ENCODE peak calls at places on chromosome 13, in nine cellular contexts. T, B, F, Z, L, H, C, K and E are unnamed samples.

GRCh38 chr13:59425211-59425721 is 738.5 kb downstream of the DIAPH3 start:
- DNase-seq in Z (peak), K (no peak), C (no peak), B (no peak), L (peak), H (no peak), T (no peak), F (no peak), E (no peak)

GRCh38 chr13:84903391-84903790 is 895.8 kb downstream of the SLITRK6 start:
- DNase-seq in T (no peak), F (no peak), C (no peak), L (no peak), Z (no peak), H (no peak), K (no peak), B (no peak), E (no peak)

GRCh38 chr13:102913924-102914628 is 68.2 kb downstream of the ERCC5 start:
- DNase-seq in L (peak), B (peak), T (no peak), K (no peak), H (no peak), F (no peak), Z (no peak), C (no peak), E (no peak)

GRCh38 chr13:28349901-28350654 is 144.8 kb downstream of the FLT1 start:
- DNase-seq in C (no peak), Z (no peak), B (no peak), T (no peak), K (no peak), H (no peak), L (no peak), F (no peak), E (no peak)

GRCh38 chr13:100987993-100988392 is 313.4 kb upstream of the TMTC4 start:
- DNase-seq in L (peak), B (no peak), H (no peak), C (no peak), Z (no peak), K (no peak), T (no peak), F (no peak), E (no peak)

GRCh38 chr13:97043302-97043701 is 49.0 kb upstream of the OXGR1 start:
- DNase-seq in C (no peak), Z (no peak), L (peak), K (no peak), F (no peak), B (no peak), T (no peak), H (no peak), E (no peak)

GRCh38 chr13:36493046-36493445 is 60.8 kb downstream of the CCNA1 start:
- DNase-seq in L (no peak), Z (no peak), B (no peak), C (no peak), F (no peak), T (no peak), K (no peak), H (no peak), E (no peak)

GRCh38 chr13:113875429-113875815 is 11.5 kb upstream of the GAS6 start:
- DNase-seq in F (no peak), H (no peak), T (no peak), B (no peak), L (no peak), C (no peak), K (no peak), Z (no peak), E (no peak)

GRCh38 chr13:45792827-45793303 is 58.7 kb downstream of the SIAH3 start:
- DNase-seq in L (no peak), K (no peak), Z (no peak), C (no peak), F (no peak), H (no peak), B (no peak), T (no peak), E (no peak)

GRCh38 chr13:82627183-82627582 is 1255.1 kb downstream of the SLITRK1 start:
- DNase-seq in F (no peak), Z (peak), L (peak), H (no peak), K (no peak), T (no peak), B (no peak), C (no peak), E (no peak)

GRCh38 chr13:71359641-71360040 is 507.4 kb downstream of the DACH1 start:
- DNase-seq in T (no peak), K (no peak), B (no peak), Z (no peak), H (no peak), L (no peak), F (no peak), C (no peak), E (no peak)

GRCh38 chr13:35814573-35814972 is 316.6 kb downstream of the DCLK1 start:
- DNase-seq in F (no peak), K (no peak), Z (no peak), T (no peak), H (no peak), L (no peak), C (no peak), B (no peak), E (no peak)

GRCh38 chr13:43005460-43006236 is 13.6 kb upstream of the EPSTI1 start:
- DNase-seq in B (no peak), K (no peak), C (no peak), L (peak), Z (no peak), T (no peak), H (no peak), F (no peak), E (no peak)

GRCh38 chr13:99871249-99871898 is 100.2 kb downstream of the ZIC5 start:
- DNase-seq in B (peak), T (peak), F (no peak), C (no peak), Z (no peak), L (no peak), K (no peak), H (no peak), E (no peak)

GRCh38 chr13:44259045-44260042 is 114.3 kb upstream of the SERP2 start:
- DNase-seq in F (no peak), L (peak), T (no peak), C (peak), K (peak), B (no peak), Z (no peak), H (peak), E (no peak)